ENCODE peak calls at places on chromosomes 3 and 15, in eight cellular contexts. S, F, Q, B, T, J, G and X are unnamed samples.

GRCh38 chr3:17913349-17913748 is 170.9 kb upstream of the TBC1D5 start:
- DNase-seq in S (no peak), F (no peak), Q (no peak), B (no peak), T (no peak), J (no peak), G (no peak), X (no peak)

GRCh38 chr15:41121951-41122350 is 5.9 kb upstream of the INO80 start:
- DNase-seq in S (no peak), F (no peak), Q (no peak), B (no peak), T (no peak), J (no peak), G (no peak), X (no peak)

GRCh38 chr3:23202203-23202920 is 765 bp upstream of the UBE2E2 start:
- DNase-seq in S (peak), F (no peak), Q (no peak), B (no peak), T (no peak), J (peak), G (no peak), X (no peak)

GRCh38 chr15:73631915-73632669 is 1.1 kb downstream of the NPTN start:
- DNase-seq in S (no peak), F (no peak), Q (no peak), B (peak), T (no peak), J (peak), G (no peak), X (no peak)

GRCh38 chr15:37045859-37046318 is 54.5 kb downstream of the MEIS2 start:
- DNase-seq in S (no peak), F (peak), Q (no peak), B (no peak), T (no peak), J (no peak), G (no peak), X (no peak)

GRCh38 chr3:178325330-178325729 is 210.9 kb upstream of the KCNMB2 start:
- DNase-seq in S (no peak), F (no peak), Q (peak), B (no peak), T (no peak), J (peak), G (peak), X (no peak)

GRCh38 chr3:188271226-188271894 is 117.4 kb downstream of the LPP start:
- DNase-seq in S (no peak), F (no peak), Q (no peak), B (no peak), T (no peak), J (no peak), G (no peak), X (no peak)

GRCh38 chr3:139561428-139561827 is 21.9 kb upstream of the RBP1 start:
- DNase-seq in S (no peak), F (no peak), Q (no peak), B (no peak), T (no peak), J (no peak), G (no peak), X (no peak)

GRCh38 chr3:143807987-143808386 is 40.3 kb downstream of the SLC9A9 start:
- DNase-seq in S (no peak), F (no peak), Q (no peak), B (no peak), T (no peak), J (no peak), G (no peak), X (no peak)

GRCh38 chr15:70344666-70345065 is 246.9 kb upstream of the TLE3 start:
- DNase-seq in S (no peak), F (no peak), Q (no peak), B (no peak), T (no peak), J (no peak), G (no peak), X (no peak)

GRCh38 chr3:167700046-167700445 is 34.6 kb downstream of the PDCD10 start:
- DNase-seq in S (no peak), F (no peak), Q (no peak), B (no peak), T (peak), J (no peak), G (no peak), X (no peak)

GRCh38 chr3:46892285-46893145 is 15.0 kb downstream of the PTH1R start:
- DNase-seq in S (peak), F (peak), Q (peak), B (peak), T (no peak), J (peak), G (peak), X (no peak)

GRCh38 chr15:48645558-48646330 is at the start of gene FBN1:
- DNase-seq in S (peak), F (peak), Q (peak), B (peak), T (no peak), J (peak), G (peak), X (peak)

GRCh38 chr15:92625297-92625980 is 30.1 kb downstream of the FAM174B start:
- DNase-seq in S (no peak), F (no peak), Q (peak), B (no peak), T (no peak), J (peak), G (peak), X (no peak)

GRCh38 chr15:63015618-63016017 is 26.9 kb upstream of the TPM1 start:
- DNase-seq in S (no peak), F (no peak), Q (no peak), B (peak), T (no peak), J (peak), G (peak), X (no peak)

GRCh38 chr3:132341746-132342145 is 24.5 kb downstream of the ACP3 start:
- DNase-seq in S (no peak), F (no peak), Q (no peak), B (no peak), T (no peak), J (no peak), G (no peak), X (no peak)

GRCh38 chr3:195159819-195160175 is 111.2 kb downstream of the XXYLT1 start:
- DNase-seq in S (no peak), F (no peak), Q (no peak), B (no peak), T (no peak), J (no peak), G (no peak), X (no peak)

GRCh38 chr3:155535098-155535497 is 209.8 kb downstream of the PLCH1 start:
- DNase-seq in S (no peak), F (no peak), Q (no peak), B (no peak), T (no peak), J (no peak), G (no peak), X (no peak)

GRCh38 chr15:31482122-31482922 is 155.7 kb downstream of the KLF13 start:
- DNase-seq in S (no peak), F (no peak), Q (no peak), B (no peak), T (no peak), J (no peak), G (no peak), X (no peak)

GRCh38 chr15:60643490-60644040 is 164.6 kb upstream of the ICE2 start:
- DNase-seq in S (no peak), F (no peak), Q (no peak), B (no peak), T (no peak), J (no peak), G (no peak), X (no peak)

GRCh38 chr15:80936288-80937078 is 53.1 kb downstream of the MESD start:
- DNase-seq in S (no peak), F (no peak), Q (no peak), B (no peak), T (no peak), J (no peak), G (no peak), X (no peak)

GRCh38 chr15:40055576-40056293 is 16.8 kb upstream of the SRP14 start:
- DNase-seq in S (no peak), F (no peak), Q (no peak), B (no peak), T (no peak), J (peak), G (no peak), X (no peak)

GRCh38 chr3:71430941-71431552 is 152.5 kb downstream of the FOXP1 start:
- DNase-seq in S (no peak), F (no peak), Q (no peak), B (no peak), T (no peak), J (peak), G (no peak), X (no peak)

GRCh38 chr15:33584797-33585196 is 274.0 kb downstream of the RYR3 start:
- DNase-seq in S (peak), F (no peak), Q (no peak), B (no peak), T (peak), J (peak), G (no peak), X (peak)

GRCh38 chr3:136546718-136547117 is 205.5 kb downstream of the STAG1 start:
- DNase-seq in S (no peak), F (no peak), Q (no peak), B (no peak), T (no peak), J (no peak), G (no peak), X (no peak)

GRCh38 chr15:47586653-47587224 is 130.6 kb upstream of the SEMA6D start:
- DNase-seq in S (no peak), F (no peak), Q (no peak), B (no peak), T (no peak), J (no peak), G (no peak), X (no peak)

GRCh38 chr3:182608876-182609275 is 184.4 kb upstream of the ATP11B start:
- DNase-seq in S (no peak), F (no peak), Q (no peak), B (no peak), T (no peak), J (no peak), G (no peak), X (no peak)

GRCh38 chr3:42148982-42149432 is 57.9 kb downstream of the TRAK1 start:
- DNase-seq in S (peak), F (peak), Q (peak), B (no peak), T (peak), J (peak), G (peak), X (peak)

GRCh38 chr15:85335193-85335939 is 45.0 kb upstream of the AKAP13 start:
- DNase-seq in S (no peak), F (no peak), Q (no peak), B (no peak), T (no peak), J (no peak), G (no peak), X (no peak)

GRCh38 chr3:169863458-169863899 is 6.3 kb downstream of the LRRC31 start:
- DNase-seq in S (no peak), F (peak), Q (no peak), B (peak), T (peak), J (peak), G (peak), X (peak)

GRCh38 chr15:63466378-63467192 is 37.8 kb upstream of the USP3 start:
- DNase-seq in S (no peak), F (no peak), Q (no peak), B (peak), T (peak), J (peak), G (peak), X (no peak)

GRCh38 chr3:11514191-11514770 is 129.4 kb downstream of the VGLL4 start:
- DNase-seq in S (no peak), F (no peak), Q (peak), B (no peak), T (peak), J (peak), G (no peak), X (peak)

GRCh38 chr3:156434921-156435320 is 120.0 kb downstream of the SSR3 start:
- DNase-seq in S (no peak), F (no peak), Q (no peak), B (no peak), T (no peak), J (peak), G (no peak), X (no peak)

GRCh38 chr3:125322166-125322565 is 53.0 kb downstream of the ZNF148 start:
- DNase-seq in S (no peak), F (no peak), Q (no peak), B (no peak), T (peak), J (peak), G (peak), X (peak)

GRCh38 chr3:56954125-56954524 is 106.3 kb upstream of the SPATA12 start:
- DNase-seq in S (no peak), F (no peak), Q (no peak), B (no peak), T (no peak), J (no peak), G (no peak), X (no peak)

GRCh38 chr3:63395960-63396359 is 117.9 kb downstream of the SYNPR start:
- DNase-seq in S (no peak), F (no peak), Q (no peak), B (no peak), T (no peak), J (no peak), G (no peak), X (no peak)

GRCh38 chr3:71713041-71713440 is 12.2 kb downstream of the EIF4E3 start:
- DNase-seq in S (no peak), F (no peak), Q (no peak), B (no peak), T (no peak), J (no peak), G (no peak), X (no peak)

GRCh38 chr3:188734395-188734794 is 437.4 kb upstream of the TPRG1 start:
- DNase-seq in S (no peak), F (no peak), Q (no peak), B (no peak), T (no peak), J (peak), G (no peak), X (peak)

GRCh38 chr3:59150039-59150438 is 100.2 kb upstream of the CFAP20DC start:
- DNase-seq in S (no peak), F (no peak), Q (no peak), B (no peak), T (no peak), J (peak), G (no peak), X (no peak)

GRCh38 chr3:83092521-83093221 is 1331.2 kb upstream of the GBE1 start:
- DNase-seq in S (no peak), F (no peak), Q (no peak), B (no peak), T (no peak), J (no peak), G (no peak), X (no peak)

DNA sequence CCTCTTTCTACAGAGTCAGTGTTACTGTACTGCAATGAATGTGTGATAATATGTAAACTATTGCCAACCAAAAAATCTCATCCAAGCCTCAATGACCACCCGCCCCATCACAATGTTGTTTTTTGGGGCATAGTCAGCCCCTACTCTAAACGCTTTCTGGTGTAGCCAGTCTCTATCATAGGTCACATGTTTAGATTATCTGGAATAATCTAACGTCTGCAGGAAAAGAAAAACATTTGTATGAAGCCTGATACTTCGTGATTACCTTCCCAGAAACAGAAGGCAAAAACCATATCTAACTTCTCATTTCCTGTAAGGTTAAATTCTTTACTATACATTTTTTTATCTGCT is 1331.8 kb upstream of the GBE1 start:
- DNase-seq in S (no peak), F (no peak), Q (no peak), B (no peak), T (no peak), J (no peak), G (no peak), X (no peak)
- H3K4me3 ChIP-seq in S (no peak), F (no peak), Q (no peak), B (no peak), T (no peak), J (no peak), G (no peak), X (no peak)

GRCh38 chr3:30642715-30643361 is 36.4 kb downstream of the TGFBR2 start:
- DNase-seq in S (no peak), F (no peak), Q (no peak), B (no peak), T (no peak), J (no peak), G (no peak), X (no peak)
- H3K4me3 ChIP-seq in S (no peak), F (no peak), Q (no peak), B (no peak), T (no peak), J (no peak), G (no peak), X (no peak)

GRCh38 chr15:84082739-84083138 is 152.8 kb upstream of the GOLGA6L4 start:
- DNase-seq in S (no peak), F (no peak), Q (no peak), B (no peak), T (no peak), J (peak), G (no peak), X (no peak)

GRCh38 chr15:84081391-84082168 is 154.0 kb upstream of the GOLGA6L4 start:
- DNase-seq in S (no peak), F (no peak), Q (no peak), B (no peak), T (no peak), J (no peak), G (no peak), X (no peak)

DNA sequence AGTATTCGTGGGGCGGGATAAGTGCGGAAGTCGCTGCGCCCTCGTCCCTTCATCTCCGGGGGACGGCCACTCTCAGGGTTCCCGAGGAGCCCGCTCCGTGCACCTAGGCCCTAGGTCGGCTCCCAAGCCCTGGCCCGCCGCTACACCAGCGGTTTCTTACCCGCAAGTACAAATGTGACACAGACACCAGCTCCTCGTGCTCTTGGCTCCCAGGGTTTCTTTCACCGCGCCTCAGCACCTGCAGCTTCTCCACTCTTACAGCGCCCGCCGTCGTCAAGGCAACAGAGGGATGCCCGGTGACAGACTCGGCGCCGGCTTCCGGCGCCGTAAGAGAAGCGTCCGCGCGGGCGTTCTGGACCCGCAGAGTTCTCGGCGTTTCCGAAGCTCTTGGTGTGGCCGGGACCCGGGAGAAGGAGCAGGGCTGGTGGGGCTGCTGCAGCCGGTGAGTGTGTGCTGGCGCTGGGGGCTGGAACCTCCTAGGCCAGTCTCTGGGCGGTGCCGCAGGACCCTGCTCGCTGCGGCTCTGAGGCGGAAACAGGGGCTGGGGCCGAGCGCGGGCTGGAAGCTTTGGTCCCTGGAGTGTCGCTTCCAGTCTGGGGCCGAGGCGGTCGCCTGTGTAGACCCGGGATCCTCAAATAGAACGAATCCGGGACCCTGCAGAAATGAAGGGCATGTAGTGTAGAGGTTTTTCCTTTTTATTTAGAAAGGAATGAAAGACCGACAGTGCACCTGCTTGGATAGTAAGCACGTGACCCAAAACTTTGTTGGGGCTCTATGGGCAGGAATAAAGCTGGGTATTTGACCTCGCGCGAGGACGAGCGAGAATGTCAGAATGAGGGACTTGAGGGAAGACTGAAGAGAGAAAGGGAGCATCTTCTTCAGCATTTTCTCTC is 155.4 kb upstream of the GOLGA6L4 start:
- DNase-seq in S (peak), F (peak), Q (no peak), B (no peak), T (no peak), J (peak), G (no peak), X (no peak)
- H3K4me3 ChIP-seq in S (peak), F (peak), Q (peak), B (peak), T (peak), J (peak), G (peak), X (peak)

GRCh38 chr15:51672100-51672731 is 9.1 kb upstream of the SCG3 start:
- DNase-seq in S (no peak), F (no peak), Q (no peak), B (no peak), T (no peak), J (no peak), G (no peak), X (no peak)
- H3K4me3 ChIP-seq in S (no peak), F (no peak), Q (no peak), B (no peak), T (no peak), J (no peak), G (no peak), X (no peak)